ENCODE peak calls at places on chromosomes 12 and 14, in six cellular contexts. B is H1, H is HepG2, C is HCT116, G is SK-N-SH, R is K562. F is an unnamed sample. For H3K4me1 and H3K27me3, the result is how much of the 10 kb centered on the place peaks cover.

GRCh38 chr14:51041117-51041531 is 53.8 kb downstream of the TRIM9 start:
- DNase-seq in R (no peak), C (no peak), H (no peak), G (no peak), B (no peak), F (no peak)

GRCh38 chr12:123149828-123150272 is 1.0 kb downstream of the PITPNM2 start:
- DNase-seq in G (peak), C (no peak), B (no peak), R (peak), H (no peak), F (no peak)

GRCh38 chr12:5713599-5714001 is 231.5 kb downstream of the ANO2 start:
- DNase-seq in C (no peak), R (no peak), B (no peak), H (no peak), G (no peak), F (no peak)

GRCh38 chr12:41850046-41850445 is 294.6 kb downstream of the GXYLT1 start:
- DNase-seq in C (no peak), H (no peak), G (no peak), R (no peak), B (no peak), F (no peak)

GRCh38 chr12:29569392-29569791 is 71.9 kb upstream of the OVCH1 start:
- DNase-seq in B (no peak), G (no peak), H (no peak), R (no peak), C (no peak), F (no peak)

GRCh38 chr14:61399365-61399764 is 78.0 kb downstream of the PRKCH start:
- DNase-seq in G (no peak), H (no peak), R (no peak), C (no peak), B (no peak), F (no peak)

GRCh38 chr14:75430526-75430925 is 2.7 kb downstream of the JDP2 start:
- DNase-seq in H (no peak), G (no peak), R (no peak), C (no peak), B (no peak), F (no peak)

GRCh38 chr12:59808317-59808910 is 212.6 kb downstream of the SLC16A7 start:
- DNase-seq in H (peak), G (peak), C (peak), B (no peak), R (peak), F (peak)

GRCh38 chr12:6952860-6953416 is 1.8 kb downstream of the PTPN6 start:
- DNase-seq in C (no peak), H (no peak), R (no peak), B (no peak), G (peak), F (no peak)

GRCh38 chr12:49089831-49090773 is 4.5 kb downstream of the DHH start:
- DNase-seq in C (no peak), H (no peak), G (peak), B (peak), R (peak), F (no peak)

GRCh38 chr14:50954811-50955372 is 10.6 kb upstream of the PYGL start:
- DNase-seq in G (peak), R (peak), B (no peak), H (peak), C (peak), F (no peak)

GRCh38 chr12:54935235-54935951 is 49.2 kb downstream of the TESPA1 start:
- DNase-seq in G (no peak), R (peak), H (peak), C (peak), B (no peak), F (no peak)

GRCh38 chr14:101937926-101938767 is 26.2 kb upstream of the DYNC1H1 start:
- DNase-seq in C (no peak), G (no peak), H (no peak), R (no peak), B (no peak), F (no peak)

GRCh38 chr14:71692496-71692895 is 239.7 kb upstream of the RGS6 start:
- DNase-seq in B (no peak), C (no peak), H (no peak), G (no peak), R (no peak), F (no peak)

GRCh38 chr14:85731198-85731597 is 201.3 kb downstream of the FLRT2 start:
- DNase-seq in R (no peak), G (no peak), C (no peak), B (no peak), H (no peak), F (no peak)

GRCh38 chr12:58893421-58893986 is 26.8 kb downstream of the LRIG3 start:
- DNase-seq in H (no peak), G (no peak), B (no peak), R (no peak), C (no peak), F (no peak)

GRCh38 chr14:88129306-88130056 is 124.5 kb downstream of the GPR65 start:
- DNase-seq in B (no peak), R (no peak), C (no peak), H (no peak), G (no peak), F (no peak)

GRCh38 chr14:60723218-60724079 is 702 bp downstream of the SIX4 start:
- DNase-seq in R (peak), H (no peak), B (peak), C (no peak), G (peak), F (no peak)

GRCh38 chr12:89949457-89950195 is 241.0 kb upstream of the ATP2B1 start:
- DNase-seq in C (no peak), H (peak), R (peak), B (no peak), G (no peak), F (no peak)

GRCh38 chr14:68469208-68469713 is 323.6 kb downstream of the ZFP36L1 start:
- DNase-seq in H (peak), B (no peak), R (no peak), C (no peak), G (no peak), F (no peak)
- H3K4me1 ChIP-seq in H (under half), B (under half), R (under half), C (half or more), G (under half), F (under half)

GRCh38 chr14:103081951-103082350 is 2.1 kb upstream of the LBHD2 start:
- DNase-seq in C (no peak), H (no peak), B (no peak), R (no peak), G (no peak), F (no peak)

GRCh38 chr14:103073876-103074698 is 9.9 kb upstream of the LBHD2 start:
- DNase-seq in H (no peak), R (no peak), G (peak), B (no peak), C (no peak), F (no peak)

GRCh38 chr14:103078420-103078749 is 5.6 kb upstream of the LBHD2 start:
- DNase-seq in G (peak), B (no peak), H (peak), C (peak), R (peak), F (peak)

GRCh38 chr14:103074699-103075341 is 9.2 kb upstream of the LBHD2 start:
- DNase-seq in G (peak), C (no peak), B (no peak), H (peak), R (peak), F (no peak)

DNA sequence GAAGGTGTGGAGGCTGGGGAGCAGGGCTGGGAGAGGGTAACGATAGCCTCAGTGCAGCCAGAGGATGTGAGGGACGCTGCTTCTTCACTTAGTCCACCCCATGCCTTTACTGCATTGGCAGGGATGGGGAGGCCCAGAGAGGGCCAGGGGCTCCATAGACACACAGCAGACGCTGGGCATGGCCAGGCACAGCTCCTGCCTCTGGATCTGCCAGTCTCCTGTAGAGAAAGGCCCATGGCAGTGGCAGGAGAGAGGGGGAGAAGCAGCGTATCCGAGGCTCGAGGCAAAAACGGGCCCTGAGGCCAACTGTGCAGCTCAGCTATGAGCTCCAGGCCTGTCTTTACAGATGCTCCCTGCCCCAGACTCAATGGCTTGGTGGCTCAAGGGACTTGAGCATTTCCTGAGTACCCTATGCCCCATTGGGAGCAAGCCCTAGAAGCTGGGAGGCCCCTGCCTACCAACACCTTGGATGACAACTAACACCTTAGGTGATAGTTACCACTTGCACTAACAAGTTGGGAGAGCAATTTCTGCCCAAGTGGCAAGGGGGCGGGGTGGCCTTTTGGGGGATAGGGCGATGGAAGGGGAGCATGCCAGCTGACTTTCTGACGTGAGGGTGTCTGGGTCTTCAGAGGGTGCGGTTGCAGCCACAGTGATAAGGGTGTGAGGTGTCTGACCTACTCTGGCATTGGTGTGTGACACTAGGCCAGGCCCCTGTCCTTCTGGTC is 5.0 kb upstream of the LBHD2 start:
- DNase-seq in H (no peak), G (no peak), C (no peak), R (no peak), B (no peak), F (no peak)
- H3K27me3 ChIP-seq in H (under half), G (under half), C (under half), R (under half), B (under half), F (under half)

GRCh38 chr12:77300815-77301214 is 235.4 kb upstream of the E2F7 start:
- DNase-seq in R (no peak), H (no peak), C (no peak), G (no peak), B (no peak), F (no peak)

GRCh38 chr12:77299910-77300772 is 234.8 kb upstream of the E2F7 start:
- DNase-seq in C (no peak), H (no peak), G (no peak), B (no peak), R (no peak), F (no peak)

GRCh38 chr12:77294016-77294415 is 228.6 kb upstream of the E2F7 start:
- DNase-seq in H (no peak), B (no peak), R (no peak), C (no peak), G (no peak), F (no peak)

GRCh38 chr12:77299001-77299400 is 233.6 kb upstream of the E2F7 start:
- DNase-seq in C (no peak), G (no peak), B (no peak), R (no peak), H (no peak), F (no peak)
- TF ChIP-seq YY1 in C (no peak), G (no peak), B (no peak), R (no peak), H (no peak), F (no peak)

DNA sequence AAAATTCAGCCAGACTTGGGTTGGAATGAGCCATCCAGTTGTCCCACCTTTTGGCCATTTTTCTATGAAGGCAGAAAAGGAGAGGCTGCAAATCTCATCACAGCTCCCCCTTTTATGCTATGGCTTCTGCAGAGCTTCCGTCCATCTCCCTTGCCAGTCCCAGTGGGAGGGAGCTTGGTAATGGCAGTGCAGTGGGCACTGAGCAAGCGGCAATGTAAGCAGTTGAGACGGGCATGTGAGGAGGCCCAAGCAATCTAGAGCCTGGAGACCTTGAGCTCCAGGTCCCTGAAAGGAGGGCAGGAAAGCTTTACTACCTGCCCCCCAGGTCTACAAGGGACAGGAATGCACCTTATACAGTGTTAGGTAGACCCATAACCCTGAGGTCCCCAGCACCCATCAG is 73.1 kb downstream of the CRACR2A start:
- DNase-seq in C (no peak), B (peak), H (no peak), R (no peak), G (no peak), F (no peak)
- H3K4me1 ChIP-seq in C (under half), B (under half), H (under half), R (under half), G (under half), F (under half)

GRCh38 chr12:52698634-52699340 is 4.5 kb downstream of the KRT77 start:
- DNase-seq in B (no peak), C (no peak), R (no peak), G (no peak), H (no peak), F (no peak)
- H3K27me3 ChIP-seq in B (under half), C (under half), R (under half), G (half or more), H (under half), F (under half)